ENCODE peak calls at places on chromosome 1, in ten cellular contexts. U is left ventricle myocardium inferior, O is right cardiac atrium, R is left lung, Q is neural progenitor cell, W is Peyer's patch, K is heart left ventricle, L is hepatocyte, P is MM.1S, Z is ovary. D is an unnamed sample. For H3K4me1, the result is how much of the 10 kb centered on the place peaks cover.

GRCh38 chr1:84619383-84620093 is 45.3 kb upstream of the CTBS start:
- DNase-seq in U (no peak), O (no peak), R (no peak), Q (no peak), W (no peak), K (no peak), L (peak), P (no peak), Z (no peak), D (no peak)

GRCh38 chr1:75614455-75615379 is 3.8 kb upstream of the SLC44A5 start:
- DNase-seq in U (peak), O (peak), R (peak), Q (peak), W (no peak), K (peak), L (peak), P (peak), Z (peak), D (no peak)

GRCh38 chr1:2530501-2531361 is 668 bp upstream of the HES5 start:
- DNase-seq in U (no peak), O (no peak), R (no peak), Q (no peak), W (no peak), K (no peak), L (no peak), P (no peak), Z (no peak), D (no peak)

GRCh38 chr1:25065246-25066238 is 135.5 kb upstream of the RUNX3 start:
- DNase-seq in U (no peak), O (no peak), R (no peak), Q (no peak), W (no peak), K (no peak), L (no peak), P (no peak), Z (no peak), D (no peak)

GRCh38 chr1:94542088-94542671 is 621 bp upstream of the F3 start:
- DNase-seq in U (peak), O (peak), R (peak), Q (peak), W (peak), K (peak), L (no peak), P (peak), Z (peak), D (no peak)

GRCh38 chr1:227841141-227841540 is 25.7 kb downstream of the PRSS38 start:
- DNase-seq in U (no peak), O (no peak), R (no peak), Q (no peak), W (no peak), K (no peak), L (no peak), P (no peak), Z (no peak), D (no peak)

GRCh38 chr1:212727386-212728181 is 27.9 kb upstream of the BATF3 start:
- DNase-seq in U (no peak), O (no peak), R (no peak), Q (no peak), W (no peak), K (no peak), L (no peak), P (no peak), Z (no peak), D (no peak)

GRCh38 chr1:67614511-67614934 is 70.5 kb upstream of the GADD45A start:
- DNase-seq in U (no peak), O (no peak), R (no peak), Q (no peak), W (no peak), K (no peak), L (no peak), P (no peak), Z (no peak), D (no peak)

GRCh38 chr1:93681549-93682412 is at the start of gene BCAR3:
- DNase-seq in U (peak), O (peak), R (peak), Q (peak), W (peak), K (peak), L (peak), P (no peak), Z (peak), D (peak)

GRCh38 chr1:150987928-150988327 is 5.8 kb downstream of the ANXA9 start:
- DNase-seq in U (no peak), O (no peak), R (no peak), Q (no peak), W (no peak), K (no peak), L (no peak), P (no peak), Z (no peak), D (no peak)

GRCh38 chr1:206466840-206467649 is 3.2 kb upstream of the IKBKE start:
- DNase-seq in U (no peak), O (no peak), R (no peak), Q (no peak), W (no peak), K (no peak), L (no peak), P (no peak), Z (no peak), D (no peak)

GRCh38 chr1:15704526-15705183 is 20.5 kb downstream of the PLEKHM2 start:
- DNase-seq in U (no peak), O (no peak), R (peak), Q (no peak), W (no peak), K (no peak), L (no peak), P (no peak), Z (peak), D (no peak)

GRCh38 chr1:184020855-184021254 is 16.7 kb downstream of the COLGALT2 start:
- DNase-seq in U (no peak), O (no peak), R (no peak), Q (no peak), W (no peak), K (no peak), L (no peak), P (no peak), Z (no peak), D (no peak)

GRCh38 chr1:223844521-223844961 is 1.2 kb downstream of the TP53BP2 start:
- DNase-seq in U (no peak), O (no peak), R (no peak), Q (no peak), W (no peak), K (no peak), L (no peak), P (peak), Z (no peak), D (no peak)

GRCh38 chr1:50163674-50164073 is 55.0 kb downstream of the ELAVL4 start:
- DNase-seq in U (no peak), O (no peak), R (no peak), Q (no peak), W (no peak), K (no peak), L (no peak), P (no peak), Z (no peak), D (no peak)

GRCh38 chr1:226975259-226975908 is 35.3 kb downstream of the COQ8A start:
- DNase-seq in U (peak), O (no peak), R (no peak), Q (peak), W (no peak), K (no peak), L (no peak), P (no peak), Z (no peak), D (no peak)

GRCh38 chr1:207239874-207240273 is 81.6 kb upstream of the CD55 start:
- DNase-seq in U (no peak), O (no peak), R (no peak), Q (no peak), W (no peak), K (no peak), L (peak), P (no peak), Z (no peak), D (peak)

GRCh38 chr1:78651247-78651646 is 1.6 kb downstream of the IFI44 start:
- DNase-seq in U (no peak), O (no peak), R (peak), Q (no peak), W (no peak), K (no peak), L (no peak), P (no peak), Z (no peak), D (no peak)

GRCh38 chr1:228009828-228010775 is 3.3 kb downstream of the WNT3A start:
- DNase-seq in U (no peak), O (no peak), R (peak), Q (no peak), W (peak), K (no peak), L (no peak), P (no peak), Z (no peak), D (no peak)

GRCh38 chr1:43177691-43178090 is 5.6 kb downstream of the CFAP57 start:
- DNase-seq in U (no peak), O (no peak), R (no peak), Q (peak), W (no peak), K (no peak), L (no peak), P (no peak), Z (no peak), D (no peak)

GRCh38 chr1:11062965-11063401 is 3.2 kb upstream of the SRM start:
- DNase-seq in U (no peak), O (no peak), R (no peak), Q (no peak), W (no peak), K (no peak), L (no peak), P (no peak), Z (no peak), D (no peak)

GRCh38 chr1:65904681-65905083 is 112.0 kb downstream of the PDE4B start:
- DNase-seq in U (no peak), O (no peak), R (no peak), Q (no peak), W (no peak), K (no peak), L (no peak), P (no peak), Z (no peak), D (no peak)

GRCh38 chr1:151535326-151536271 is 4.5 kb upstream of the TUFT1 start:
- DNase-seq in U (no peak), O (no peak), R (no peak), Q (no peak), W (no peak), K (no peak), L (no peak), P (no peak), Z (no peak), D (no peak)

GRCh38 chr1:192654607-192655389 is 18.9 kb downstream of the RGS13 start:
- DNase-seq in U (no peak), O (no peak), R (no peak), Q (no peak), W (no peak), K (no peak), L (no peak), P (no peak), Z (no peak), D (no peak)

GRCh38 chr1:223551610-223552009 is 113.9 kb downstream of the CAPN8 start:
- DNase-seq in U (no peak), O (no peak), R (no peak), Q (no peak), W (no peak), K (no peak), L (no peak), P (no peak), Z (no peak), D (no peak)

GRCh38 chr1:176775996-176776395 is 313.0 kb downstream of the PAPPA2 start:
- DNase-seq in U (no peak), O (no peak), R (no peak), Q (no peak), W (no peak), K (no peak), L (no peak), P (no peak), Z (no peak), D (no peak)

GRCh38 chr1:176773038-176773437 is 310.1 kb downstream of the PAPPA2 start:
- DNase-seq in U (no peak), O (no peak), R (no peak), Q (no peak), W (no peak), K (no peak), L (no peak), P (no peak), Z (no peak), D (no peak)

GRCh38 chr1:176774224-176774623 is 311.2 kb downstream of the PAPPA2 start:
- DNase-seq in U (no peak), O (no peak), R (no peak), Q (no peak), W (no peak), K (no peak), L (no peak), P (no peak), Z (no peak), D (no peak)

GRCh38 chr1:176779655-176780328 is 316.8 kb downstream of the PAPPA2 start:
- DNase-seq in U (no peak), O (no peak), R (no peak), Q (no peak), W (no peak), K (no peak), L (no peak), P (no peak), Z (no peak), D (no peak)

GRCh38 chr1:176778056-176778455 is 315.1 kb downstream of the PAPPA2 start:
- DNase-seq in U (no peak), O (no peak), R (no peak), Q (no peak), W (no peak), K (no peak), L (no peak), P (no peak), Z (no peak), D (no peak)
- H3K4me1 ChIP-seq in U (under half), O (under half), R (under half), Q (under half), W (under half), K (under half), L (under half), P (under half), Z (under half), D (under half)

GRCh38 chr1:23909412-23909811 is 3.8 kb downstream of the CNR2 start:
- DNase-seq in U (no peak), O (no peak), R (no peak), Q (no peak), W (no peak), K (no peak), L (no peak), P (no peak), Z (no peak), D (no peak)

GRCh38 chr1:23905461-23906025 is 7.6 kb downstream of the CNR2 start:
- DNase-seq in U (no peak), O (no peak), R (no peak), Q (no peak), W (no peak), K (no peak), L (no peak), P (no peak), Z (no peak), D (no peak)

GRCh38 chr1:23904748-23905357 is 8.3 kb downstream of the CNR2 start:
- DNase-seq in U (no peak), O (no peak), R (no peak), Q (no peak), W (no peak), K (no peak), L (no peak), P (no peak), Z (no peak), D (no peak)

GRCh38 chr1:23908453-23909341 is 4.5 kb downstream of the CNR2 start:
- DNase-seq in U (no peak), O (no peak), R (no peak), Q (no peak), W (no peak), K (peak), L (no peak), P (no peak), Z (no peak), D (no peak)

DNA sequence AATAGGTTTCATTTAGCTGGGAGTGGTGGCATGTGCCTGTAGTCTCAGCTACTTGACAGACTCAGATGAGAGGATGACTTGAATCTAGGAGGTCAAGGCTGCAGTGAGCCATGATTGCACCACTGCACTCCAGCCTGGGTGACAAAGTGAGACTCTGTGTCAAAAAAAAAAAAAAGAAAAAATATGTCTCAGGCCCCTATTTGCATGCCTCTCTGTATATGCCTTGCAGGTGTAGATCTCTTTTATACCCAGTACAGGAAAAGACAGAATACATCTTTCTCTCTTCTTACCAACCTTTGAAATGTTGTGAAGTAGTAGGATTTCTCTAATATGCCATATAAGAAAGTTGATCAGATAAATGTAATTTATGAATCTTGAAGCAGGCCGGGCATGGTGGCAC is 6.4 kb downstream of the CNR2 start:
- DNase-seq in U (no peak), O (no peak), R (no peak), Q (no peak), W (no peak), K (no peak), L (no peak), P (no peak), Z (no peak), D (no peak)
- H3K4me1 ChIP-seq in U (under half), O (under half), R (under half), Q (under half), W (under half), K (under half), L (under half), P (under half), Z (under half), D (under half)

GRCh38 chr1:145985129-145985501 is 11.3 kb downstream of the TXNIP start:
- DNase-seq in U (no peak), O (peak), R (no peak), Q (no peak), W (no peak), K (peak), L (no peak), P (no peak), Z (no peak), D (no peak)
- H3K4me1 ChIP-seq in U (half or more), O (under half), R (half or more), Q (under half), W (under half), K (half or more), L (under half), P (half or more), Z (under half), D (under half)

GRCh38 chr1:168452329-168452728 is 91.5 kb downstream of the XCL2 start:
- DNase-seq in U (no peak), O (no peak), R (no peak), Q (no peak), W (no peak), K (no peak), L (no peak), P (no peak), Z (no peak), D (no peak)

GRCh38 chr1:168455764-168456163 is 88.0 kb downstream of the XCL2 start:
- DNase-seq in U (no peak), O (no peak), R (no peak), Q (no peak), W (no peak), K (no peak), L (no peak), P (no peak), Z (no peak), D (no peak)

GRCh38 chr1:168453056-168453455 is 90.7 kb downstream of the XCL2 start:
- DNase-seq in U (no peak), O (no peak), R (no peak), Q (no peak), W (no peak), K (no peak), L (no peak), P (no peak), Z (no peak), D (no peak)

GRCh38 chr1:168454211-168454815 is 89.5 kb downstream of the XCL2 start:
- DNase-seq in U (no peak), O (no peak), R (no peak), Q (no peak), W (no peak), K (no peak), L (no peak), P (no peak), Z (no peak), D (no peak)
- H3K4me1 ChIP-seq in U (under half), O (under half), R (under half), Q (under half), W (under half), K (under half), L (under half), P (under half), Z (under half), D (under half)

DNA sequence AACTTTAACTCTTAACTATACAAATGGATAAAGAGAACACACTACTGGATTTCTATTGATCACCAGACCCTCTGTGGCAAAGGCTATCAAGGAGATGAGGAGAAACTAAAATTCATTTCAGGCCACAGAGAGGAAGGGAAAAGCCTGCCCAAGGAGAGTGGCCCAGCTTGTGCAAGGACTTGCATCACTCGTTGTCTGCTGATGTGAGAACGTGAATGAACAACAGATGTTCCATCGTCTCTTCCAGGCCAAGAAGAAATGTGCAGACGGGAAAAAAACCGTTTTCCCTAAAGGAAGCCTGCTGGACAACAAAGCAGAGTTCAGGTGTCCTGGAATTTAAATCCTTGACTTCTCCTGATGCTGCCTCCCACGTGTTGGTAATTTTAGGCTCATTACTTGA is 130.8 kb downstream of the TGFBR3 start:
- DNase-seq in U (peak), O (peak), R (no peak), Q (no peak), W (no peak), K (no peak), L (no peak), P (no peak), Z (peak), D (no peak)
- H3K4me1 ChIP-seq in U (half or more), O (under half), R (under half), Q (under half), W (under half), K (half or more), L (under half), P (under half), Z (under half), D (under half)

GRCh38 chr1:240946926-240947325 is 335.0 kb upstream of the GREM2 start:
- DNase-seq in U (no peak), O (no peak), R (no peak), Q (peak), W (no peak), K (no peak), L (peak), P (peak), Z (no peak), D (peak)
- H3K4me1 ChIP-seq in U (under half), O (under half), R (under half), Q (under half), W (under half), K (under half), L (under half), P (under half), Z (under half), D (under half)

GRCh38 chr1:156153362-156153761 is at the start of gene SEMA4A:
- DNase-seq in U (no peak), O (no peak), R (no peak), Q (no peak), W (no peak), K (no peak), L (no peak), P (no peak), Z (no peak), D (no peak)

GRCh38 chr1:156151093-156151688 is 2.2 kb upstream of the SEMA4A start:
- DNase-seq in U (no peak), O (no peak), R (no peak), Q (no peak), W (no peak), K (no peak), L (no peak), P (peak), Z (no peak), D (no peak)

GRCh38 chr1:156154317-156154749 is 948 bp downstream of the SEMA4A start:
- DNase-seq in U (no peak), O (peak), R (peak), Q (no peak), W (no peak), K (no peak), L (no peak), P (peak), Z (no peak), D (no peak)

GRCh38 chr1:156150107-156151000 is 3.0 kb upstream of the SEMA4A start:
- DNase-seq in U (no peak), O (no peak), R (no peak), Q (no peak), W (no peak), K (no peak), L (no peak), P (no peak), Z (no peak), D (no peak)

DNA sequence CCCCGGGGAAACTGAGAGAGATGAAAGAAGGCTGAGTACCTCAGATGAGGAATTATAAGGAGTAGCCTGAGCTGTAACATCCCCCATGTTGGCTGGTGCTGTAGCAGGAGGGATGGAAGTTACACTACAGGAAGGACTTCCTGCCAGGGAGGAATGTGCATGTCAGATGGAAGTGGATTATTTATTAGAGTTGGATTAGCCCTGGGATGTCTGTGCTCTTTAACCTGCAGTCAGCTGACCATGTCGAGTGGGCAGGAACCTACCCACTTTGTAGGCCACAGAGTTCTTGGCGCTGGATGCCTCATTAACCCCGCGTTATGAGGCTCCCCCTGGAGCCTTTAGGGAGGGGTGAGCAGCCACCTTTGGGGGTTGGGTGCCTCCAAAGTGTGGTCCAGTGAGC is 757 bp upstream of the SEMA4A start:
- DNase-seq in U (no peak), O (no peak), R (no peak), Q (no peak), W (no peak), K (no peak), L (no peak), P (no peak), Z (no peak), D (no peak)
- H3K4me1 ChIP-seq in U (under half), O (under half), R (half or more), Q (under half), W (under half), K (under half), L (under half), P (half or more), Z (under half), D (under half)

D was measured in Caco-2.